ENCODE peak calls at places on chromosome 3, in five cellular contexts. X is NCI-H146, Z is adrenal gland, U is LHCN-M2, I is SJSA1. L is an unnamed sample.

GRCh38 chr3:187678869-187679268 is 8.7 kb upstream of the SST start:
- DNase-seq in U (peak), I (peak), X (no peak), Z (peak), L (no peak)

GRCh38 chr3:135851201-135852061 is 114.1 kb upstream of the PPP2R3A start:
- DNase-seq in U (peak), I (no peak), Z (no peak), X (peak), L (no peak)

GRCh38 chr3:71109241-71109976 is 474.1 kb downstream of the FOXP1 start:
- DNase-seq in I (peak), Z (no peak), X (no peak), U (peak), L (no peak)

GRCh38 chr3:151541184-151541583 is 80.3 kb upstream of the IGSF10 start:
- DNase-seq in X (no peak), I (no peak), U (no peak), Z (no peak), L (no peak)

GRCh38 chr3:179766416-179767133 is 113.7 kb downstream of the USP13 start:
- DNase-seq in U (no peak), I (no peak), X (no peak), Z (no peak), L (no peak)

GRCh38 chr3:10192953-10193691 is 28.4 kb downstream of the IRAK2 start:
- DNase-seq in U (peak), Z (peak), X (no peak), I (peak), L (peak)

GRCh38 chr3:167740961-167741587 is 5.6 kb downstream of the SERPINI1 start:
- DNase-seq in I (no peak), Z (no peak), U (peak), X (peak), L (no peak)

GRCh38 chr3:114824014-114824413 is 323.1 kb downstream of the ZBTB20 start:
- DNase-seq in I (no peak), Z (no peak), X (no peak), U (no peak), L (no peak)

GRCh38 chr3:8839607-8840325 is 70.4 kb upstream of the OXTR start:
- DNase-seq in X (no peak), Z (no peak), I (no peak), U (no peak), L (no peak)

GRCh38 chr3:31357451-31357850 is 175.3 kb upstream of the STT3B start:
- DNase-seq in Z (no peak), X (no peak), I (no peak), U (no peak), L (no peak)

GRCh38 chr3:143973352-143974021 is 1.9 kb downstream of the DIPK2A start:
- DNase-seq in U (no peak), X (peak), Z (peak), I (no peak), L (no peak)

GRCh38 chr3:174775603-174776002 is 83.5 kb upstream of the NAALADL2 start:
- DNase-seq in X (no peak), U (peak), I (no peak), Z (no peak), L (no peak)

L was measured in NCI-H446 treated with DMSO at 0.1 percent for 48 hours.